ENCODE peak calls at places on chromosomes 6 and 20, in four cellular contexts. One of them, this sample, is unnamed.

GRCh38 chr6:44804016-44804415 is 416.5 kb downstream of the CDC5L start:
- DNase-seq in HFF-Myc: no peak
- DNase-seq in left lung: no peak
- DNase-seq in fibroblast of pulmonary artery: no peak
- DNase-seq in this sample: no peak

GRCh38 chr6:52497652-52498408 is 77.7 kb downstream of the EFHC1 start:
- DNase-seq in HFF-Myc: no peak
- DNase-seq in left lung: no peak
- DNase-seq in fibroblast of pulmonary artery: peak
- DNase-seq in this sample: no peak

GRCh38 chr6:139973602-139974373 is 599.3 kb upstream of the CITED2 start:
- DNase-seq in HFF-Myc: no peak
- DNase-seq in left lung: no peak
- DNase-seq in fibroblast of pulmonary artery: peak
- DNase-seq in this sample: peak

GRCh38 chr20:58788896-58789295 is 61.8 kb downstream of the GNAS-AS1 start:
- DNase-seq in HFF-Myc: no peak
- DNase-seq in left lung: no peak
- DNase-seq in fibroblast of pulmonary artery: no peak
- DNase-seq in this sample: no peak

GRCh38 chr6:118710616-118711015 is 59.2 kb upstream of the CEP85L start:
- DNase-seq in HFF-Myc: no peak
- DNase-seq in left lung: no peak
- DNase-seq in fibroblast of pulmonary artery: no peak
- DNase-seq in this sample: no peak

GRCh38 chr20:53579266-53579580 is 14.4 kb downstream of the ZNF217 start:
- DNase-seq in HFF-Myc: no peak
- DNase-seq in left lung: no peak
- DNase-seq in fibroblast of pulmonary artery: no peak
- DNase-seq in this sample: no peak

GRCh38 chr6:32759669-32760068 is 3.7 kb downstream of the HLA-DQB2 start:
- DNase-seq in HFF-Myc: no peak
- DNase-seq in left lung: no peak
- DNase-seq in fibroblast of pulmonary artery: no peak
- DNase-seq in this sample: no peak

GRCh38 chr20:4925842-4926530 is 75.3 kb downstream of the SLC23A2 start:
- DNase-seq in HFF-Myc: no peak
- DNase-seq in left lung: no peak
- DNase-seq in fibroblast of pulmonary artery: peak
- DNase-seq in this sample: no peak

GRCh38 chr6:56551409-56552120 is 91.1 kb downstream of the DST start:
- DNase-seq in HFF-Myc: no peak
- DNase-seq in left lung: no peak
- DNase-seq in fibroblast of pulmonary artery: no peak
- DNase-seq in this sample: no peak

GRCh38 chr20:44600301-44600700 is 17.9 kb downstream of the PKIG start:
- DNase-seq in HFF-Myc: no peak
- DNase-seq in left lung: no peak
- DNase-seq in fibroblast of pulmonary artery: no peak
- DNase-seq in this sample: no peak

GRCh38 chr6:125170376-125170775 is 16.8 kb downstream of the TPD52L1 start:
- DNase-seq in HFF-Myc: no peak
- DNase-seq in left lung: no peak
- DNase-seq in fibroblast of pulmonary artery: peak
- DNase-seq in this sample: peak

GRCh38 chr20:37336369-37337207 is 9.4 kb upstream of the SRC start:
- DNase-seq in HFF-Myc: no peak
- DNase-seq in left lung: peak
- DNase-seq in fibroblast of pulmonary artery: peak
- DNase-seq in this sample: no peak

GRCh38 chr20:38874460-38875169 is 51.6 kb upstream of the FAM83D start:
- DNase-seq in HFF-Myc: no peak
- DNase-seq in left lung: no peak
- DNase-seq in fibroblast of pulmonary artery: no peak
- DNase-seq in this sample: no peak

GRCh38 chr6:129730477-129731165 is 20.6 kb upstream of the ARHGAP18 start:
- DNase-seq in HFF-Myc: no peak
- DNase-seq in left lung: no peak
- DNase-seq in fibroblast of pulmonary artery: peak
- DNase-seq in this sample: no peak

GRCh38 chr6:70112686-70113570 is 190.0 kb downstream of the COL9A1 start:
- DNase-seq in HFF-Myc: no peak
- DNase-seq in left lung: no peak
- DNase-seq in fibroblast of pulmonary artery: no peak
- DNase-seq in this sample: no peak

GRCh38 chr6:44489912-44490604 is 102.6 kb downstream of the CDC5L start:
- DNase-seq in HFF-Myc: peak
- DNase-seq in left lung: no peak
- DNase-seq in fibroblast of pulmonary artery: peak
- DNase-seq in this sample: peak

GRCh38 chr6:149436647-149437046 is 36.6 kb downstream of the SUMO4 start:
- DNase-seq in HFF-Myc: no peak
- DNase-seq in left lung: no peak
- DNase-seq in fibroblast of pulmonary artery: no peak
- DNase-seq in this sample: no peak

GRCh38 chr6:136956590-136957573 is 34.8 kb downstream of the SLC35D3 start:
- DNase-seq in HFF-Myc: no peak
- DNase-seq in left lung: no peak
- DNase-seq in fibroblast of pulmonary artery: no peak
- DNase-seq in this sample: no peak
- TF ChIP-seq CTCF in HFF-Myc: no peak
- TF ChIP-seq CTCF in left lung: no peak
- TF ChIP-seq CTCF in fibroblast of pulmonary artery: no peak
- TF ChIP-seq CTCF in this sample: no peak

GRCh38 chr6:7468382-7469081 is 72.9 kb upstream of the DSP start:
- DNase-seq in HFF-Myc: no peak
- DNase-seq in left lung: no peak
- DNase-seq in fibroblast of pulmonary artery: peak
- DNase-seq in this sample: peak
- H3K4me3 ChIP-seq in HFF-Myc: no peak
- H3K4me3 ChIP-seq in left lung: no peak
- H3K4me3 ChIP-seq in fibroblast of pulmonary artery: peak
- H3K4me3 ChIP-seq in this sample: peak

DNA sequence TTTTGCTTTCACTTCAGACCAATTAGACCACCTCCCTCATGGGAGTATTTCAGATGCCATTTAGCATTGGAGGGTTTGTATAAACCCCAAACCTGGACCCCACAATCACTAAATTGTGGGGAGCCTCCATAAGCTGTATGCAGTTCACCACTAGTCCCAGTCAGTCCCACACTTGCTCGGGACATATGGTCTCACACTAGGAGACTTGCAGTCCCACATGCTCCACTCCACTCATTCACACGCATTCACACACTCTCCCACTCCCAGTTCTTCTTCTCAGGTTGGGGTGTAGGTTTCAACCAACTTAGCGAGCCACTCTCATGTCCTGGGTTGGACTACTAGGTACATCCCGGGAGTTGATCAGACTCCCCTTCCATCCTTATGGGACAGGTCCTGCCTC is 84.5 kb upstream of the GPR6 start:
- DNase-seq in HFF-Myc: no peak
- DNase-seq in left lung: no peak
- DNase-seq in fibroblast of pulmonary artery: no peak
- DNase-seq in this sample: no peak
- TF ChIP-seq CTCF in HFF-Myc: no peak
- TF ChIP-seq CTCF in left lung: no peak
- TF ChIP-seq CTCF in fibroblast of pulmonary artery: no peak
- TF ChIP-seq CTCF in this sample: no peak

GRCh38 chr20:57074386-57074785 is 192.1 kb downstream of the BMP7 start:
- DNase-seq in HFF-Myc: no peak
- DNase-seq in left lung: no peak
- DNase-seq in fibroblast of pulmonary artery: no peak
- DNase-seq in this sample: no peak

GRCh38 chr20:57075181-57075580 is 191.3 kb downstream of the BMP7 start:
- DNase-seq in HFF-Myc: no peak
- DNase-seq in left lung: no peak
- DNase-seq in fibroblast of pulmonary artery: no peak
- DNase-seq in this sample: no peak

GRCh38 chr20:57076951-57077350 is 189.5 kb downstream of the BMP7 start:
- DNase-seq in HFF-Myc: no peak
- DNase-seq in left lung: no peak
- DNase-seq in fibroblast of pulmonary artery: no peak
- DNase-seq in this sample: peak

GRCh38 chr20:57078101-57078500 is 188.3 kb downstream of the BMP7 start:
- DNase-seq in HFF-Myc: no peak
- DNase-seq in left lung: no peak
- DNase-seq in fibroblast of pulmonary artery: no peak
- DNase-seq in this sample: no peak

DNA sequence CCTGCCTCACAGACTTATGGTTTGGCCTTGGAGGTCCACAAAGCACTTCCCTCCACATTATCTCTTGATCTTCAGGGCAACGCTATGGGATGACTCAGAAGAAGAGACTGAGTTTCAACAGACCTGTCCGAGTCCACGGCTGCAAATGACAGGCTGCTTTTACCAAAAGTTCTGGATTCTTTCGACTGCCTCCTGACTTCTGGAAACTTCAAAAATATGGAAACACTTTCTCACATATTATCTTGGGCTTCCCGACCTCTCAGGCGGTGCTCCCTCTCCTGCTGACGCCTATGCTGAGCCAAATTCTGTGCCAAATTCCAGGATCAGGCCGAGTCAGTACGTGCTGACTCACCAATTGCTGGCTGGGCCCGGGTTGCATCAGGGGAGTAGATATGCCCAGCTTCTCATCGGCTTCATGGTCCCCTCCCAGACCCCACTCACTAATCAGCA is 190.2 kb downstream of the BMP7 start:
- DNase-seq in HFF-Myc: peak
- DNase-seq in left lung: no peak
- DNase-seq in fibroblast of pulmonary artery: no peak
- DNase-seq in this sample: peak
- H3K4me3 ChIP-seq in HFF-Myc: no peak
- H3K4me3 ChIP-seq in left lung: no peak
- H3K4me3 ChIP-seq in fibroblast of pulmonary artery: no peak
- H3K4me3 ChIP-seq in this sample: no peak

DNA sequence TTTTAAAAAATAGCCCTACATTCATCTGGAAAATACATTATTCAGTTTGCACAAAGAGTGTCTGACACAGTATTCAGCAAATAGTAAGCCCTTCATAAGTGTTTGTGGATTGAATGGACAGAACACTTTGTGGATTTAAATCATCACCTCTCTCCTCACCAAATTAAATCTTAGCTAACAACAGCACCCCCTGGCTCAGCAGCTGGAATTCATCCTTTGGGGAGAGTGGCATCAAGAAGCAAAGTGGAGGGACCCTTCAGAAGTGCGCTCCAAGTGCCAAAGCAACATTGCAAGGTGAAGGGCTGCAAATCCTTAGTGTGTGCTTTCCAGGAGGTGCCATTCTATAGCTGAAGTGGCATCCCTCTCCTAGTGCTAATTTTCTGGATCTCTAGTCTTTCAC is 891.9 kb downstream of the C6orf118 start:
- DNase-seq in HFF-Myc: no peak
- DNase-seq in left lung: no peak
- DNase-seq in fibroblast of pulmonary artery: no peak
- DNase-seq in this sample: no peak
- TF ChIP-seq CTCF in HFF-Myc: no peak
- TF ChIP-seq CTCF in left lung: no peak
- TF ChIP-seq CTCF in fibroblast of pulmonary artery: no peak
- TF ChIP-seq CTCF in this sample: no peak

GRCh38 chr20:49568491-49569151 is 684 bp upstream of the PTGIS start:
- DNase-seq in HFF-Myc: no peak
- DNase-seq in left lung: no peak
- DNase-seq in fibroblast of pulmonary artery: peak
- DNase-seq in this sample: no peak
- H3K4me3 ChIP-seq in HFF-Myc: no peak
- H3K4me3 ChIP-seq in left lung: no peak
- H3K4me3 ChIP-seq in fibroblast of pulmonary artery: peak
- H3K4me3 ChIP-seq in this sample: no peak

GRCh38 chr6:155177369-155177961 is 86.3 kb upstream of the CLDN20 start:
- DNase-seq in HFF-Myc: no peak
- DNase-seq in left lung: no peak
- DNase-seq in fibroblast of pulmonary artery: peak
- DNase-seq in this sample: no peak

GRCh38 chr6:155185544-155185943 is 78.3 kb upstream of the CLDN20 start:
- DNase-seq in HFF-Myc: no peak
- DNase-seq in left lung: no peak
- DNase-seq in fibroblast of pulmonary artery: no peak
- DNase-seq in this sample: no peak

GRCh38 chr6:155183095-155183494 is 80.7 kb upstream of the CLDN20 start:
- DNase-seq in HFF-Myc: no peak
- DNase-seq in left lung: no peak
- DNase-seq in fibroblast of pulmonary artery: no peak
- DNase-seq in this sample: no peak

GRCh38 chr6:155182103-155182502 is 81.7 kb upstream of the CLDN20 start:
- DNase-seq in HFF-Myc: no peak
- DNase-seq in left lung: no peak
- DNase-seq in fibroblast of pulmonary artery: no peak
- DNase-seq in this sample: no peak

DNA sequence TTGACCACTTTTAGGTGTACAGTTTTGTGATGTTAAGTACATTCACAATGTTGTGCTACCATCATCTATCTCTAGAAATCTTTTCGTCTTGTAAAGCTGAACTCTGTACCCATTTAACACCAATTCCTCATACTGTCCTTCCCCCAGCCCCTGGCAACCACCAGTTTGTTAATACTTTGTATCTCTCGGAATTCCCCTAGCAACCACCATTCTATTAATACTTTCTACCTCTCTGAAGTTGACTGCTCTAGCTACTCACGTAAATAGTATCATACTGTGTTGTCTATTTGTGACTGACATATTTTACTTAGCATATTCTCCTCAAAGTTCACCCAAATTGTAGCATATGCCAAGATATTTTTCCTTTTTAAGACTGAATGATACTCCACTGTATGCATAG is 82.3 kb upstream of the CLDN20 start:
- DNase-seq in HFF-Myc: no peak
- DNase-seq in left lung: no peak
- DNase-seq in fibroblast of pulmonary artery: no peak
- DNase-seq in this sample: no peak
- TF ChIP-seq CTCF in HFF-Myc: no peak
- TF ChIP-seq CTCF in left lung: no peak
- TF ChIP-seq CTCF in fibroblast of pulmonary artery: no peak
- TF ChIP-seq CTCF in this sample: no peak

This sample was measured in AG09309.